ENCODE peak calls at places on chromosomes 16 and 17, in seven cellular contexts. Z, W, G, M, Q, A and X are unnamed samples.

GRCh38 chr16:50856991-50857390 is 115.1 kb downstream of the CYLD start:
- DNase-seq in Z (no peak), A (no peak), M (no peak), G (no peak), Q (no peak), W (no peak), X (no peak)

GRCh38 chr17:81387235-81388060 is 7.8 kb upstream of the BAHCC1 start:
- DNase-seq in M (peak; percentile 38), A (no peak), W (peak; percentile 64), Z (no peak), G (no peak), Q (peak; percentile 78), X (no peak)

GRCh38 chr16:26987631-26988030 is 79.1 kb upstream of the C16orf82 start:
- DNase-seq in M (peak; percentile 81), A (no peak), G (no peak), Q (no peak), Z (no peak), W (no peak), X (no peak)

GRCh38 chr17:65463242-65463641 is 98.2 kb downstream of the AXIN2 start:
- DNase-seq in Z (no peak), Q (no peak), A (no peak), M (peak; percentile 83), G (no peak), W (no peak), X (no peak)

GRCh38 chr17:16241906-16242399 is 24.9 kb downstream of the PIGL start:
- DNase-seq in A (no peak), G (no peak), Z (no peak), M (no peak), Q (no peak), W (no peak), X (no peak)

GRCh38 chr17:9054611-9055010 is 33.3 kb downstream of the NTN1 start:
- DNase-seq in Z (no peak), W (no peak), A (no peak), G (no peak), M (no peak), Q (no peak), X (no peak)

GRCh38 chr17:29124931-29125270 is 55.3 kb downstream of the MYO18A start:
- DNase-seq in W (peak; percentile 57), G (no peak), M (no peak), Q (peak; percentile 79), A (peak; percentile 32), Z (no peak), X (peak; percentile 68)

GRCh38 chr17:80224683-80225082 is 4.5 kb downstream of the SLC26A11 start:
- DNase-seq in W (no peak), Q (no peak), Z (no peak), A (no peak), M (no peak), G (no peak), X (no peak)

GRCh38 chr17:45367216-45367615 is 50.4 kb upstream of the MAP3K14 start:
- DNase-seq in Q (no peak), A (no peak), G (no peak), Z (no peak), M (no peak), W (no peak), X (no peak)

GRCh38 chr17:35372846-35373531 is 432 bp downstream of the SLFN11 start:
- DNase-seq in A (no peak), Q (peak; percentile 62), Z (peak; percentile 53), M (no peak), G (no peak), W (peak; percentile 55), X (no peak)

GRCh38 chr17:50863221-50863843 is 2.8 kb downstream of the TOB1 start:
- DNase-seq in Z (peak; percentile 41), G (no peak), W (peak; percentile 67), Q (no peak), A (peak; percentile 47), M (peak; percentile 64), X (peak; percentile 75)

GRCh38 chr17:32528825-32529224 is 42.0 kb downstream of the CDK5R1 start:
- DNase-seq in M (no peak), W (no peak), Z (no peak), G (no peak), Q (no peak), A (no peak), X (no peak)

GRCh38 chr17:78130080-78130438 is 512 bp upstream of the TMC8 start:
- DNase-seq in Z (no peak), W (no peak), A (no peak), G (no peak), Q (no peak), M (no peak), X (no peak)

GRCh38 chr17:14303343-14304221 is 2.7 kb downstream of the HS3ST3B1 start:
- DNase-seq in Z (no peak), A (peak; percentile 35), M (peak; percentile 43), W (no peak), Q (no peak), G (no peak), X (no peak)

GRCh38 chr16:77443834-77444460 is 9.1 kb upstream of the ADAMTS18 start:
- DNase-seq in G (no peak), Q (no peak), Z (no peak), A (no peak), M (no peak), W (no peak), X (no peak)

GRCh38 chr17:57993471-57994365 is 5.7 kb upstream of the VEZF1 start:
- DNase-seq in Q (no peak), G (no peak), W (no peak), A (no peak), M (peak; percentile 30), Z (peak; percentile 62), X (peak; percentile 40)

GRCh38 chr16:64428463-64428862 is 693.4 kb downstream of the CDH11 start:
- DNase-seq in M (peak; percentile 92), W (peak; percentile 75), A (no peak), G (no peak), Z (no peak), Q (no peak), X (no peak)

GRCh38 chr17:19445105-19445504 is 34.1 kb downstream of the RNF112 start:
- DNase-seq in G (no peak), M (no peak), A (no peak), Z (no peak), W (no peak), Q (no peak), X (no peak)

GRCh38 chr17:40073454-40074174 is 10.8 kb downstream of the THRA start:
- DNase-seq in G (no peak), M (no peak), Q (no peak), W (no peak), A (no peak), Z (no peak), X (no peak)

GRCh38 chr16:66952430-66953139 is 8.5 kb upstream of the CES3 start:
- DNase-seq in M (no peak), G (no peak), W (no peak), Q (no peak), A (no peak), Z (no peak), X (no peak)

GRCh38 chr16:24700549-24701392 is 28.7 kb upstream of the TNRC6A start:
- DNase-seq in G (peak; percentile 30), Q (no peak), W (peak; percentile 97), Z (no peak), M (peak; percentile 98), A (no peak), X (peak; percentile 68)

GRCh38 chr16:88377961-88378360 is 4.8 kb upstream of the ZNF469 start:
- DNase-seq in Z (no peak), G (no peak), W (no peak), A (no peak), Q (peak; percentile 33), M (no peak), X (peak; percentile 52)

GRCh38 chr17:32927201-32927723 is 691 bp upstream of the TMEM98 start:
- DNase-seq in W (no peak), A (no peak), Q (no peak), Z (no peak), G (no peak), M (no peak), X (no peak)

GRCh38 chr16:15597822-15598647 is 44.9 kb downstream of the MARF1 start:
- DNase-seq in W (no peak), Q (no peak), G (no peak), A (peak; percentile 31), Z (no peak), M (no peak), X (no peak)

DNA sequence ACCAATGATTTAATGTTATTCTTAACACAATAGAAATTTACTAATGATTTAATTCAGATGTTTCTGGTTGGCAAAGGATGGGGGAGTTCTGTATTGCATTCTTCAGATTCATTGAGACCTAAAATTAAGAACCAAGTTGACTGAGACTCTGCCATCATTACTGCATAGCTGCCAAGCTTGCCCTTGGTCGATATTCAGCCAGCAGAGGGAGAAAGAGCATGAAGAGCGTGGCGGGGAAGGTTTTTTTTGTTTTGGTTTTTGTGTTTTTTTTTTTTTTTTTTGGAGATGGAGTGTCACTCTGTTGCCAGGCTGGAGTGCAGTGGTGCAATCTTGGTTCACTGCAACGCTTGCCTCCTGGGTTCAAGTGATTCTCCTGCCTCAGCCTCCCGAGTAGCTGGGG is 659.4 kb upstream of the EEF2KMT start:
- DNase-seq in M (no peak), A (no peak), Z (no peak), G (no peak), Q (no peak), W (no peak), X (no peak)
- TF ChIP-seq CTCF in M (no peak), A (no peak), Z (no peak), G (no peak), Q (no peak), W (no peak), X (no peak)

DNA sequence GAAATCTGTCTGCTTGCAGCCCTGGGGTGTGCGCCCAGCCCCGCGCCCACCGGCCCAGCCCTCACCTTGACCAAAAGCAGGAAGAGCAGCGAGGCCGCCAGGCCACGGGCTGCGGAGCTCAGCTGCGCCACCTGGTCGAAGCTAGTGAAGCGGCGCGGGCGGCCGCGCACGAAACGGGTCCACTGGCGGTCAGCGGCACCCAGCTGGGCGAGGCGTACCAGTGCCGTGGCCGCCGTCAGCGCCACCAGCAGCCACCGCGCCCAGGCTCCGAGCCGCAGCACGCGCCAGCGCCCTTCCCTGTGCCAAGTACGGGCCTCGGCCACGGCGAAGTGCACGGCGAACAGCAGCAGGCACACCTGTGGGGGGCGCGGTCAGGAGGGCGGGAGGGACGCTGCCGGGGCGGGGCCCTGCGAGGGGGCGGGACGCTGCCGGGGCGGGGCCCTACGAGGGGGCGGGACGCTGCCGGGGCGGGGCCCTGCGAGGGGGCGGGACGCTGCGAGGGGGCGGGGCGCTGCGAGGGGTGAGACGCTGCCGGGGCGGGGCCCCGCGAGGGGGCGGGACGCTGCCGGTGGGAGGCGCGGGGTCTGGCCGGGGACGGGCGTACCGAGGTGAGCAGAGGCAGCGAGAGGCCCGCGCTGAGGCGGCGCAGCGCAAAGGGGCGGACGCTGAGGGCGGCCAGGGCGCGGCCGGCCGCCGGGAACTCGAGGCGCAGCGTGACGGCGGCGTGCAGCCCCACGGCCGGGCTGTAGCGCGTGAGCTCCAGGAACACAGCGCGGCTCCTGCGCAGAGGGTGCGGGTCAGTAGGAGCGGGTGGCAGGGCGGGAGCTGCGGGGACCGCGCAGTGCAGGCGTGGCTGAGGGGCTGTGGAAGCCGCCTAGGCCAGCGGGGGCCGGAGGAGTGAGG is 43.3 kb downstream of the TSC2 start:
- DNase-seq in M (peak; percentile 73), W (peak; percentile 84), Z (no peak), A (peak; percentile 69), Q (peak; percentile 98), G (no peak), X (peak; percentile 95)
- TF ChIP-seq CTCF in M (no peak), W (peak; percentile 55), Z (no peak), A (no peak), Q (peak; percentile 22), G (no peak), X (peak; percentile 27)

GRCh38 chr17:7922499-7923289 is 6.6 kb upstream of the RNF227 start:
- DNase-seq in A (peak; percentile 86), Z (no peak), Q (peak; percentile 90), W (no peak), M (peak; percentile 83), G (peak; percentile 66), X (peak; percentile 95)
- TF ChIP-seq CTCF in A (no peak), Z (no peak), Q (no peak), W (no peak), M (no peak), G (no peak), X (no peak)

GRCh38 chr16:55968221-55968620 is 93.0 kb upstream of the CES5A start:
- DNase-seq in W (no peak), Z (no peak), A (no peak), Q (no peak), G (no peak), M (no peak), X (no peak)
- TF ChIP-seq CTCF in W (no peak), Z (no peak), A (no peak), Q (no peak), G (no peak), M (no peak), X (no peak)